ENCODE peak calls at places on chromosomes 1 and 21, in eight cellular contexts. K is IMR-90; T is CD8-positive, alpha-beta T cell; L is fibroblast of mammary gland; A is mammary epithelial cell; N is AG10803; S is BE2C; U is lower lobe of right lung. D is an unnamed sample.

GRCh38 chr1:9561429-9561828 is 22.2 kb downstream of the SLC25A33 start:
- DNase-seq in K (peak), T (no peak), L (peak), A (peak), N (peak), S (peak), U (no peak), D (peak)

GRCh38 chr21:37225440-37225839 is 41.7 kb downstream of the VPS26C start:
- DNase-seq in K (no peak), T (peak), L (no peak), A (no peak), N (no peak), S (no peak), U (no peak), D (no peak)

GRCh38 chr21:31267644-31268043 is 76.4 kb downstream of the TIAM1 start:
- DNase-seq in K (no peak), T (no peak), L (no peak), A (no peak), N (no peak), S (no peak), U (no peak), D (no peak)

GRCh38 chr1:5286244-5286643 is 631.8 kb downstream of the AJAP1 start:
- DNase-seq in K (no peak), T (peak), L (no peak), A (no peak), N (no peak), S (no peak), U (no peak), D (no peak)

GRCh38 chr1:118954286-118954890 is 33.8 kb downstream of the TBX15 start:
- DNase-seq in K (no peak), T (no peak), L (peak), A (no peak), N (peak), S (no peak), U (no peak), D (no peak)

GRCh38 chr1:199774433-199775089 is 252.9 kb upstream of the NR5A2 start:
- DNase-seq in K (peak), T (no peak), L (peak), A (peak), N (no peak), S (no peak), U (no peak), D (no peak)

GRCh38 chr1:244074559-244075171 is 23.6 kb downstream of the ZBTB18 start:
- DNase-seq in K (no peak), T (peak), L (no peak), A (no peak), N (no peak), S (no peak), U (no peak), D (no peak)

GRCh38 chr1:61142726-61143500 is 60.6 kb downstream of the NFIA start:
- DNase-seq in K (no peak), T (no peak), L (peak), A (peak), N (peak), S (no peak), U (no peak), D (no peak)

GRCh38 chr1:224801761-224802490 is 127.5 kb upstream of the DNAH14 start:
- DNase-seq in K (no peak), T (no peak), L (no peak), A (peak), N (no peak), S (no peak), U (no peak), D (no peak)

GRCh38 chr1:208533746-208534603 is 289.8 kb upstream of the PLXNA2 start:
- DNase-seq in K (no peak), T (no peak), L (no peak), A (no peak), N (no peak), S (peak), U (no peak), D (no peak)

GRCh38 chr1:179083031-179083345 is 1.1 kb downstream of the TOR3A start:
- DNase-seq in K (peak), T (peak), L (no peak), A (peak), N (peak), S (no peak), U (no peak), D (peak)

GRCh38 chr1:86061660-86062059 is 94.9 kb downstream of the COL24A1 start:
- DNase-seq in K (peak), T (no peak), L (peak), A (no peak), N (no peak), S (no peak), U (no peak), D (no peak)

GRCh38 chr1:82567308-82567707 is 766.6 kb downstream of the ADGRL2 start:
- DNase-seq in K (no peak), T (no peak), L (no peak), A (no peak), N (no peak), S (no peak), U (no peak), D (no peak)

GRCh38 chr1:187721216-187721615 is 892.5 kb downstream of the PLA2G4A start:
- DNase-seq in K (no peak), T (no peak), L (no peak), A (no peak), N (no peak), S (no peak), U (no peak), D (no peak)

GRCh38 chr21:35153671-35154070 is 104.6 kb upstream of the RUNX1 start:
- DNase-seq in K (no peak), T (no peak), L (no peak), A (no peak), N (no peak), S (no peak), U (no peak), D (peak)

GRCh38 chr1:27026621-27027574 is 14.2 kb upstream of the TENT5B start:
- DNase-seq in K (peak), T (no peak), L (peak), A (peak), N (peak), S (no peak), U (peak), D (peak)

GRCh38 chr1:151762941-151763921 is at the start of gene MRPL9:
- DNase-seq in K (peak), T (peak), L (peak), A (peak), N (peak), S (peak), U (peak), D (peak)

GRCh38 chr1:176604461-176604860 is 141.5 kb downstream of the PAPPA2 start:
- DNase-seq in K (no peak), T (no peak), L (no peak), A (no peak), N (peak), S (no peak), U (no peak), D (peak)

GRCh38 chr1:156781585-156782186 is 14.4 kb downstream of the PRCC start:
- DNase-seq in K (peak), T (no peak), L (peak), A (no peak), N (peak), S (no peak), U (no peak), D (peak)

GRCh38 chr1:171999756-172000155 is 158.5 kb downstream of the DNM3 start:
- DNase-seq in K (peak), T (no peak), L (peak), A (peak), N (peak), S (no peak), U (no peak), D (peak)

GRCh38 chr1:3483801-3484444 is 29.5 kb downstream of the ARHGEF16 start:
- DNase-seq in K (no peak), T (peak), L (peak), A (no peak), N (peak), S (peak), U (no peak), D (peak)

GRCh38 chr1:22877112-22877915 is 95.4 kb downstream of the LACTBL1 start:
- DNase-seq in K (no peak), T (no peak), L (peak), A (no peak), N (no peak), S (no peak), U (no peak), D (no peak)

GRCh38 chr1:154860154-154860870 is 9.8 kb downstream of the KCNN3 start:
- DNase-seq in K (no peak), T (no peak), L (no peak), A (no peak), N (no peak), S (no peak), U (no peak), D (no peak)

GRCh38 chr1:230865062-230865817 is 3.1 kb downstream of the C1orf198 start:
- DNase-seq in K (no peak), T (no peak), L (no peak), A (no peak), N (no peak), S (no peak), U (no peak), D (no peak)

GRCh38 chr1:230861970-230862595 is 6.2 kb downstream of the C1orf198 start:
- DNase-seq in K (peak), T (no peak), L (peak), A (no peak), N (peak), S (no peak), U (no peak), D (peak)

GRCh38 chr1:230863449-230863848 is 4.9 kb downstream of the C1orf198 start:
- DNase-seq in K (no peak), T (no peak), L (no peak), A (no peak), N (no peak), S (no peak), U (peak), D (no peak)

GRCh38 chr1:230866171-230866811 is 2.0 kb downstream of the C1orf198 start:
- DNase-seq in K (no peak), T (no peak), L (peak), A (no peak), N (peak), S (no peak), U (no peak), D (no peak)

DNA sequence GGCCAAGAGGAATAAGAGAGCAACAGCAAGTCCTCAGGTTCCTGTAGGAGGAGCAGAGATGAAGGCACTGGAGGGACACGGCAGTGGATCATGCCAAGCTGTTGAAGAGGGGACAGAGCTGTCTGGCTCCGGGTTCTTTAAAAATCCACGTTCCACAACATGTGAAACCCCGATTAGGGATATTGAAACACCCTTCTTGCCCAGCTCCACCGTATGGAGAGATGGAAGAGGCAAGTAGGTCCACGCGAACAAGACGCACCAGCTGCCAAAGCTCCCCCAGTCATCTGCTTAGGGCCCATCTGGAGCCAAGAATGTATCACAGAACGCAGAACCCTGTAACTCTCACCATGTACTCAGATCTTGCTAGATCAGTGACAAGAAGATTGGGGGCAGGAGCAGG is 3.9 kb downstream of the C1orf198 start:
- DNase-seq in K (no peak), T (no peak), L (no peak), A (no peak), N (peak), S (no peak), U (no peak), D (no peak)
- H3K4me3 ChIP-seq in K (no peak), T (no peak), L (no peak), A (no peak), N (peak), S (no peak), U (no peak), D (no peak)

GRCh38 chr1:202561726-202562442 is 148.4 kb downstream of the SYT2 start:
- DNase-seq in K (no peak), T (no peak), L (no peak), A (no peak), N (no peak), S (no peak), U (no peak), D (no peak)
- TF ChIP-seq CTCF in K (no peak), T (no peak), L (peak), A (peak), N (peak), S (peak), U (no peak), D (no peak)

DNA sequence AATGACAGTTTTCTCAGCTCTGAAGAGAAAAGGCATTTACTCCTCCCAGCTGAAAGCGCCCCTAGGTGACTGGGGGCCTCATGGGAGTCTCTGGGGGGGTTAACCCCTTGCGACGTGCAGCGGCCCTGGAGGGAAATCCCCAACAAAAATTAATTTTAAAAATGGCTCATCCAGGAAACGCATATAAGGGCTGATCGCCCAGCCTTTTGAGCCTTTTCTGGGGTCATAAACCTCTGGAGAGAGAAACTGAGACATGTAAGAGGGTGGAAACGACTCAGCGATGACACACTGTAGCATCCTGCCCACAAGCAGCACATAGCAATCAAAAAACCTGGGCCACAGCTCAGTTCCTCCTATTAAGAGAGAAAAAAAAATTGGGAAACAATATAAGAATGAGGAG is 20.4 kb upstream of the HPDL start:
- DNase-seq in K (peak), T (no peak), L (peak), A (peak), N (peak), S (no peak), U (no peak), D (no peak)
- H3K4me3 ChIP-seq in K (no peak), T (no peak), L (no peak), A (no peak), N (no peak), S (no peak), U (no peak), D (no peak)

GRCh38 chr21:38562182-38562581 is 63.9 kb upstream of the ERG start:
- DNase-seq in K (no peak), T (no peak), L (no peak), A (no peak), N (no peak), S (no peak), U (no peak), D (no peak)

GRCh38 chr21:38569733-38570132 is 71.5 kb upstream of the ERG start:
- DNase-seq in K (no peak), T (no peak), L (no peak), A (no peak), N (no peak), S (no peak), U (no peak), D (no peak)

GRCh38 chr21:38567577-38568360 is 69.5 kb upstream of the ERG start:
- DNase-seq in K (peak), T (no peak), L (peak), A (no peak), N (peak), S (no peak), U (no peak), D (peak)
- TF ChIP-seq CTCF in K (no peak), T (no peak), L (no peak), A (no peak), N (no peak), S (no peak), U (no peak), D (no peak)

DNA sequence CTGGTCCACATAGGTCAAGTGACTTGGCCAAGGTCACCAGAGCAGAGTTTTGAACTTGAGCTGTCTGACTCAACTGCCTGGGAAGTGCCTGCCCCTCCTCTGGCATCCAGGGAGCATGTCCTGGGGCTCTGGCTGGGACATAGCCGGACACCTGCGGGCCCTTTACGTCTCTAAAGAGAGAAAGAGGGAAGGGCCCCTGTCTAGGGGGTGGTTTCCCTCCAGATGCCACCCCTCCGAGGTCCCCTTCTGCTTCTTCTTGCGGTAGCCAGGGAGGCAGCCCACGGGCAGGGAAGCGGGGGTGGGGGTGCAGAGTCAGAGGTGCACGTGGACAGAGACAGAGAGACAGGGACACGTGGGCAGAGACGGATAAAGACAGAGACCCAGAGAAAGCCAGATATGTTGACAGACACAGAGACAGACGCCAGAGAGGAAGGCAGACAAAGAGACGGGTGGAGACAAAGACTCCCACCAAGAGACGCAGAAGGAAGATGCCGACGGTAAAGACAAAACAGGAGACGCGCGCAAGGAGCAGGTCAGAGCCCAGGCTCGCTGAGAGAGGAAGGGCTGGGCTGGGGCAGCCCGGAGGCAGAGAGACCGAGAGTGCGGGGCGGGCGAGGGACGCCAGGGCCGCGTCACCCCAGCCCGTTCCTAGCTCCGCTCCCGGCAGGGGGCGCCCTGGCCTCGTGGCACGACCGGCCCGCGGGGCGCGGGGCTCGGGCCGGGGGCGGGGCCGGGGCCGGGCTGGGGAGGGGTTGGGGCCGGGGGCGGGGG is 458 bp upstream of the ALPL start:
- DNase-seq in K (peak), T (peak), L (peak), A (peak), N (peak), S (peak), U (peak), D (peak)
- H3K4me3 ChIP-seq in K (peak), T (peak), L (peak), A (no peak), N (peak), S (peak), U (peak), D (peak)